ENCODE peak calls at places on chromosome 1, in five cellular contexts. F is lower lobe of right lung, W is HCT116, M is lower leg skin, S is PC-9. N is an unnamed sample.

GRCh38 chr1:240608707-240609106 is 3.2 kb downstream of the GREM2 start:
- DNase-seq in F (no peak), W (no peak), M (no peak), S (no peak), N (no peak)

GRCh38 chr1:217393901-217394300 is 237.0 kb downstream of the GPATCH2 start:
- DNase-seq in F (no peak), W (no peak), M (no peak), S (no peak), N (no peak)

GRCh38 chr1:59511476-59512465 is 214.9 kb downstream of the FGGY start:
- DNase-seq in F (no peak), W (no peak), M (no peak), S (no peak), N (no peak)

GRCh38 chr1:118973536-118974160 is 14.5 kb downstream of the TBX15 start:
- DNase-seq in F (no peak), W (no peak), M (no peak), S (no peak), N (no peak)

GRCh38 chr1:76209648-76210047 is 135.1 kb downstream of the ST6GALNAC3 start:
- DNase-seq in F (no peak), W (no peak), M (no peak), S (no peak), N (no peak)

GRCh38 chr1:31809698-31810097 is 6.1 kb downstream of the SPOCD1 start:
- DNase-seq in F (no peak), W (no peak), M (no peak), S (no peak), N (no peak)

GRCh38 chr1:64295136-64295535 is 91.7 kb downstream of the UBE2U start:
- DNase-seq in F (no peak), W (no peak), M (no peak), S (no peak), N (no peak)

GRCh38 chr1:155226910-155227260 is 18.4 kb downstream of the MTX1 start:
- DNase-seq in F (peak), W (no peak), M (no peak), S (peak), N (no peak)

GRCh38 chr1:59107516-59107915 is 189.4 kb upstream of the FGGY start:
- DNase-seq in F (no peak), W (no peak), M (peak), S (no peak), N (no peak)

GRCh38 chr1:198553017-198553416 is 12.5 kb upstream of the ATP6V1G3 start:
- DNase-seq in F (no peak), W (no peak), M (no peak), S (no peak), N (no peak)

GRCh38 chr1:218350022-218350525 is 4.9 kb downstream of the TGFB2 start:
- DNase-seq in F (no peak), W (no peak), M (no peak), S (no peak), N (no peak)

GRCh38 chr1:12617511-12617900 is 504 bp downstream of the DHRS3 start:
- DNase-seq in F (no peak), W (no peak), M (no peak), S (peak), N (no peak)

GRCh38 chr1:83052865-83053264 is 946.1 kb downstream of the TTLL7 start:
- DNase-seq in F (no peak), W (no peak), M (no peak), S (peak), N (no peak)

GRCh38 chr1:28983509-28984310 is 69.3 kb downstream of the EPB41 start:
- DNase-seq in F (peak), W (no peak), M (no peak), S (no peak), N (no peak)

GRCh38 chr1:2300004-2300771 is 72.1 kb downstream of the SKI start:
- DNase-seq in F (no peak), W (no peak), M (no peak), S (no peak), N (no peak)

GRCh38 chr1:220294754-220295419 is 22.6 kb upstream of the RAB3GAP2 start:
- DNase-seq in F (no peak), W (no peak), M (no peak), S (no peak), N (no peak)

GRCh38 chr1:211375286-211375818 is 48.7 kb downstream of the TRAF5 start:
- DNase-seq in F (no peak), W (no peak), M (no peak), S (no peak), N (no peak)

GRCh38 chr1:207744000-207744534 is 7.8 kb upstream of the CD46 start:
- DNase-seq in F (no peak), W (no peak), M (no peak), S (no peak), N (no peak)

GRCh38 chr1:71413441-71414170 is 332.8 kb upstream of the ZRANB2 start:
- DNase-seq in F (no peak), W (no peak), M (no peak), S (no peak), N (no peak)

GRCh38 chr1:90356101-90356500 is 361.0 kb downstream of the BARHL2 start:
- DNase-seq in F (no peak), W (no peak), M (no peak), S (no peak), N (no peak)

GRCh38 chr1:117967472-117967871 is 37.9 kb downstream of the WDR3 start:
- DNase-seq in F (no peak), W (no peak), M (no peak), S (no peak), N (peak)

GRCh38 chr1:167330601-167331293 is 110.1 kb downstream of the POU2F1 start:
- DNase-seq in F (no peak), W (no peak), M (no peak), S (no peak), N (no peak)

GRCh38 chr1:27858949-27859576 is 13.3 kb upstream of the THEMIS2 start:
- DNase-seq in F (no peak), W (no peak), M (no peak), S (no peak), N (no peak)

GRCh38 chr1:39187276-39188046 is 17.0 kb upstream of the MACF1 start:
- DNase-seq in F (no peak), W (no peak), M (no peak), S (no peak), N (no peak)

GRCh38 chr1:226390681-226391080 is 17.2 kb downstream of the PARP1 start:
- DNase-seq in F (no peak), W (no peak), M (no peak), S (no peak), N (no peak)
- H3K4me3 ChIP-seq in F (no peak), W (no peak), M (no peak), S (no peak), N (no peak)

DNA sequence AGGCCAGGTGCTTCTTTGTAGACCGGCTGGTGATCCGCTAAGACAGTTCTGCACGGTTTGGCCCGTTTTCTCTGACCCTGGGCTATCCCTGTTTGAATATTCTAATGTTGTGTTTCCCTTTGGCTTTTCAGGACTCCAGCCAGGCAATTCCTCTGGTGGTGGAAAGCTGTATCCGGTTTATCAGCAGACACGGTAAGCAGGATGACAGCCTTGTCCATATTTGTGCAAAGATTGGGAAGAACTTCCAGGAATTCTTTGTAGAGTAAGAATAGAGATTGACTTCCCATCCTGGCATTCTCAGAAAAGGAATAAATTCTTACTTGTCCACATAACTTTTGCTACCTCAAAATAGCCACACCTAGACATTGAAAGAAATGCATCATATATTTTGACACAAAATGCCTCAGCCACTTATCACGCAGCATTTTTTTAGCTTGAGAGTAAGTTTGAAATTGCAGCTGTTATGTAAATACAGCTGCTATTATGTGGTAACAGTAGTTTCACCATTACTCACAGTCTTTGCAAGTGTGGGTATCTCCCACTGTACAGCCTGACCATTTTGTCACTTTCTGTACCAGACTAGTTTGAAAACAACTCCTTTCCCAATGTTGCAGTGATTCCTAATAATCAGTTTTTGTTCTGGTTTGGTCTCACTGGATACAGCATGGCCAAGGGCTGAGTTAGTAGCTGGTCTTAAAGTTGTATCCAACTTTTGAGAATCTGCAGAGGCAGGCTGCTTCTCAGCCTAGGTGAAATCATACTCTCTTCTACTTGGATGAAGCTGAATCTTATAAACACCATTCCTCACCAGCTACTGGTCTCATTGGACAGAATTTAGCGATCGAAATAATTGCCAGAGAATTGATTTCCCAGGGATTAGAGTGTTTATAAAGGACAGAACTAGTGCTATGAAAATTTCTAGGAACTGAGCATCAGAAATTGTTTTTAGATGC is 40.0 kb upstream of the IKBKE start:
- DNase-seq in F (no peak), W (no peak), M (no peak), S (peak), N (no peak)
- TF ChIP-seq CTCF in F (no peak), W (no peak), M (no peak), S (no peak), N (no peak)

GRCh38 chr1:181100015-181100905 is 11.8 kb downstream of the IER5 start:
- DNase-seq in F (no peak), W (no peak), M (no peak), S (peak), N (no peak)
- H3K4me3 ChIP-seq in F (no peak), W (no peak), M (no peak), S (no peak), N (no peak)

GRCh38 chr1:195939844-195940243 is 668.4 kb downstream of the KCNT2 start:
- DNase-seq in F (no peak), W (no peak), M (no peak), S (no peak), N (no peak)
- TF ChIP-seq CTCF in F (no peak), W (peak), M (no peak), S (no peak), N (peak)

DNA sequence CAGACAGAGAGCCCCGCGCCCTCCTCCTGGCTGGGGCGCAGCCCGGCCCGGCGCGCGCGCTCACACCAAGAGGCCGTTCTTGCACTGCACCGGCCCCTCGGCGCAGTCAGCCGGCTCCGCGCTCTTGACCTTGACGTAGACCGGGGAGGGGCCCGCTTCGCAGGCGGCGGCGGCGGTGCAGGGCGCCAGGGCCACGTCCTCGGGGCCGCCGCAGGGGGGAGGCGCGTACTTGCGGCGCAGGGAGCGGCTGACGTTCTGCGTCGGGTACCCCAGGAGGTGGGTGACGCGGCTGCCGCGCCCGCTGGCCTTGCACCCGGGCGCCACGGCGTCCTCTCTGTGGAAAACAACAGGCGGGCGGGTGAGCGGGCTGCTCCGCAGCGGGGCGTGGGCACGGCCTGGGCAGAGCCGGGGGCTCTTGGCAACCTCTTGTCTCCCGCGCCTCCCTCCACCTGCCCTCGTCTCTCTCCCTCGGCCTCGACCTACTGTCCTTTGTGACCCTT is 7.7 kb downstream of the VSIG8 start:
- DNase-seq in F (peak), W (peak), M (peak), S (peak), N (no peak)
- H3K4me3 ChIP-seq in F (peak), W (peak), M (peak), S (peak), N (peak)

DNA sequence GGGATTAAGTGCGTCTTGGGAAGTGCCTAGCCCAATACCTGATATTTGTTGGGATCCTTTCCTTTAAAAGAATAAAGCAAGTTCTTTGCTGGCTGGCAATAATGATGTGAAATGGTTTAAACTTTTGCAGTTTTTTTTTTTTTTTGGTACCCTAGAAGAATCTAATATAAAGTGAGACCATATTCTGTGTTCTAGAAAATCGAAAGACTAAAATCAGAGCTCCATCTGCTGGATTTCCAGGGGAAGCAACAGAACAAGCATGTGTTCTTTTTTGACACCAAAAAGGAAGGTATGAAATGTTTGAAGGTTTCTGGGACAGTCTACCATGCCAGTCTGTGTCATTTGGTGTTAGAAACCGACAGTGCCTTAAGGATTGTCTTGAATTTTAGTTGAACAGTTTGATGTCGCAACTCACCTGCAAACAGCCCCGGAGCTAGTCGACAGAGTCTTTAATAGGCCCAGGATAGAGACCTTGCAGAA is 6.4 kb downstream of the UTP11 start:
- DNase-seq in F (no peak), W (no peak), M (no peak), S (no peak), N (no peak)
- TF ChIP-seq CTCF in F (peak), W (peak), M (no peak), S (peak), N (peak)

DNA sequence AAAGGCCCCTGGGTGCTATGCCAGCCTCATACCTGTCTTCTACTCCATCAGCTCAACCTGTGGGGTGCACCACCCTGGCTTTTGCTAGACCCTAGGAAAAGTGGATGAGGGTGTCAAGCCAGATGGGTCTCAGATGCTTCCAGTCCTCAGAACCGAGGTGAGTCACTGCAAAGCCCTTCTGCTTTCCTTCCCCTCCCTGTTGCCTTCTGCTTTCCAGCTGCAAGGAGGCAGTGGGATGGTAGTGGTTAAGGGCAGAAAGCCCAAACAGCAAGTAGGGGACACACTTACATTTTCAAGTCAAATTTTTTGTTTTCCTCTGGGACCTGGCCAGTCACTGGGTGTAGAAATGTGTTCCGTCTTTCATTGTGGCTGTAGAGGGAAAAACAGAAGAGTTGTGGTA is 60.7 kb upstream of the GOLT1A start:
- DNase-seq in F (no peak), W (no peak), M (no peak), S (no peak), N (peak)
- H3K4me3 ChIP-seq in F (no peak), W (no peak), M (no peak), S (no peak), N (no peak)

GRCh38 chr1:159141584-159142518 is 29.6 kb upstream of the CADM3 start:
- DNase-seq in F (no peak), W (no peak), M (no peak), S (no peak), N (no peak)
- TF ChIP-seq CTCF in F (no peak), W (no peak), M (no peak), S (no peak), N (no peak)

GRCh38 chr1:193120604-193121166 is 1.1 kb upstream of the CDC73 start:
- DNase-seq in F (no peak), W (no peak), M (no peak), S (no peak), N (no peak)
- H3K4me3 ChIP-seq in F (no peak), W (no peak), M (no peak), S (peak), N (peak)

GRCh38 chr1:165683848-165684485 is 14.4 kb downstream of the ALDH9A1 start:
- DNase-seq in F (no peak), W (no peak), M (no peak), S (no peak), N (no peak)

GRCh38 chr1:165675794-165676193 is 22.6 kb downstream of the ALDH9A1 start:
- DNase-seq in F (no peak), W (no peak), M (no peak), S (no peak), N (no peak)

GRCh38 chr1:165678509-165678908 is 19.9 kb downstream of the ALDH9A1 start:
- DNase-seq in F (no peak), W (no peak), M (no peak), S (no peak), N (no peak)

GRCh38 chr1:165680303-165680702 is 18.1 kb downstream of the ALDH9A1 start:
- DNase-seq in F (no peak), W (no peak), M (no peak), S (no peak), N (no peak)

DNA sequence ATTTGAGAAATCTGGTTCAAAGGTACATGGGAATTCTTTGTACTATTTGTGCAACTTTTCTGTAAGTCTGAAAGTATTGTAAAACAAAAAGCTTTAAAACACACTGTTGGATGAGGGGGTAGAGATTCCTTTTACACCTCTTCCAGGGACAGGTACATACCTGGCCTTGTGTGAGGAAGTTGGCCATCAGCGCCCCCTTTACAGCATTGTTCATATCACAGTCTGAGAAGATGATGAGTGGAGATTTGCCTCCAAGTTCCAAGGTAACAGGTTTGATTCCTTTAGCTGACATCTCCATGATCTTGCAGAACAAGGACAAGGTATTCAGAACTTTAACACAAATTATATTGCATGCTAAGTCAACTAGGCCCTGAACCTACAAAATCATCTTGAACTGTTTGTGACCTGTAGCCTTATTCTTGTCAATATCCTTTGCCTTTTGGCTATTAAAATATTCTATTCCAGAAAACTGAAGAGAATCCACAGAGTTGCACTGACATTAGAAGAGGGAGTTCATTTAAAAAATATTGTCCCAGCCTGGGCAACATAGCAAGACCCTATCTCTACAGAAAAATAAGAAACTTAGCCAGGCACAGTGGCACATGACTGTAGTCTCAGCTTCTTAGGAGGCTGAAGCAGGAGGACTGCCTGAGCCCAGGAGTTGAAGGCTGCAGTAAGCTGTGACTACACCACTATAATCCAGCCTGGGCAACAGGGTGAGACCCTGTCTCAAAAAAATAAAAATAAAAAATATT is 18.9 kb downstream of the ALDH9A1 start:
- DNase-seq in F (no peak), W (no peak), M (no peak), S (no peak), N (no peak)
- TF ChIP-seq CTCF in F (no peak), W (peak), M (no peak), S (no peak), N (no peak)